ENCODE peak calls at places on chromosomes 7 and 10, in five cellular contexts. One of them, this sample, is unnamed.

GRCh38 chr7:33145174-33145573 is 15.8 kb downstream of the BBS9 start:
- DNase-seq in NCI-H524: no peak
- DNase-seq in T-helper 2 cell: no peak
- DNase-seq in HS-27A: no peak
- DNase-seq in activated CD4-positive, alpha-beta T cell treated with anti-CD3 and anti-CD28 coated beads, Interleukin-2, amount 10 ng/mL, durations not matched to agents 7 days and 5 days: no peak
- DNase-seq in this sample: no peak

GRCh38 chr10:132463333-132464255 is 66.6 kb downstream of the PWWP2B start:
- DNase-seq in NCI-H524: no peak
- DNase-seq in T-helper 2 cell: no peak
- DNase-seq in HS-27A: no peak
- DNase-seq in activated CD4-positive, alpha-beta T cell treated with anti-CD3 and anti-CD28 coated beads, Interleukin-2, amount 10 ng/mL, durations not matched to agents 7 days and 5 days: no peak
- DNase-seq in this sample: peak

GRCh38 chr10:78906734-78907385 is 161.9 kb upstream of the ZMIZ1 start:
- DNase-seq in NCI-H524: no peak
- DNase-seq in T-helper 2 cell: no peak
- DNase-seq in HS-27A: no peak
- DNase-seq in activated CD4-positive, alpha-beta T cell treated with anti-CD3 and anti-CD28 coated beads, Interleukin-2, amount 10 ng/mL, durations not matched to agents 7 days and 5 days: no peak
- DNase-seq in this sample: no peak

GRCh38 chr10:3023892-3024291 is 43.5 kb upstream of the PFKP start:
- DNase-seq in NCI-H524: no peak
- DNase-seq in T-helper 2 cell: no peak
- DNase-seq in HS-27A: no peak
- DNase-seq in activated CD4-positive, alpha-beta T cell treated with anti-CD3 and anti-CD28 coated beads, Interleukin-2, amount 10 ng/mL, durations not matched to agents 7 days and 5 days: no peak
- DNase-seq in this sample: no peak

GRCh38 chr7:150866932-150867564 is 14.7 kb downstream of the AOC1 start:
- DNase-seq in NCI-H524: no peak
- DNase-seq in T-helper 2 cell: no peak
- DNase-seq in HS-27A: no peak
- DNase-seq in activated CD4-positive, alpha-beta T cell treated with anti-CD3 and anti-CD28 coated beads, Interleukin-2, amount 10 ng/mL, durations not matched to agents 7 days and 5 days: no peak
- DNase-seq in this sample: no peak

GRCh38 chr10:14476641-14477407 is 146.1 kb upstream of the FRMD4A start:
- DNase-seq in NCI-H524: no peak
- DNase-seq in T-helper 2 cell: no peak
- DNase-seq in HS-27A: peak
- DNase-seq in activated CD4-positive, alpha-beta T cell treated with anti-CD3 and anti-CD28 coated beads, Interleukin-2, amount 10 ng/mL, durations not matched to agents 7 days and 5 days: no peak
- DNase-seq in this sample: peak

GRCh38 chr7:133941496-133941895 is 185.6 kb upstream of the LRGUK start:
- DNase-seq in NCI-H524: no peak
- DNase-seq in T-helper 2 cell: no peak
- DNase-seq in HS-27A: no peak
- DNase-seq in activated CD4-positive, alpha-beta T cell treated with anti-CD3 and anti-CD28 coated beads, Interleukin-2, amount 10 ng/mL, durations not matched to agents 7 days and 5 days: no peak
- DNase-seq in this sample: peak

GRCh38 chr7:4216016-4216415 is 466.1 kb upstream of the FOXK1 start:
- DNase-seq in NCI-H524: no peak
- DNase-seq in T-helper 2 cell: no peak
- DNase-seq in HS-27A: no peak
- DNase-seq in activated CD4-positive, alpha-beta T cell treated with anti-CD3 and anti-CD28 coated beads, Interleukin-2, amount 10 ng/mL, durations not matched to agents 7 days and 5 days: no peak
- DNase-seq in this sample: no peak

GRCh38 chr7:69663911-69664310 is 65.6 kb downstream of the AUTS2 start:
- DNase-seq in NCI-H524: peak
- DNase-seq in T-helper 2 cell: no peak
- DNase-seq in HS-27A: no peak
- DNase-seq in activated CD4-positive, alpha-beta T cell treated with anti-CD3 and anti-CD28 coated beads, Interleukin-2, amount 10 ng/mL, durations not matched to agents 7 days and 5 days: no peak
- DNase-seq in this sample: no peak

GRCh38 chr10:11654659-11655058 is 43.2 kb upstream of the USP6NL start:
- DNase-seq in NCI-H524: no peak
- DNase-seq in T-helper 2 cell: no peak
- DNase-seq in HS-27A: no peak
- DNase-seq in activated CD4-positive, alpha-beta T cell treated with anti-CD3 and anti-CD28 coated beads, Interleukin-2, amount 10 ng/mL, durations not matched to agents 7 days and 5 days: no peak
- DNase-seq in this sample: no peak

GRCh38 chr7:131015131-131015954 is 281.3 kb upstream of the KLF14 start:
- DNase-seq in NCI-H524: no peak
- DNase-seq in T-helper 2 cell: no peak
- DNase-seq in HS-27A: no peak
- DNase-seq in activated CD4-positive, alpha-beta T cell treated with anti-CD3 and anti-CD28 coated beads, Interleukin-2, amount 10 ng/mL, durations not matched to agents 7 days and 5 days: no peak
- DNase-seq in this sample: peak

GRCh38 chr10:62584216-62584615 is 210.0 kb downstream of the ZNF365 start:
- DNase-seq in NCI-H524: no peak
- DNase-seq in T-helper 2 cell: no peak
- DNase-seq in HS-27A: no peak
- DNase-seq in activated CD4-positive, alpha-beta T cell treated with anti-CD3 and anti-CD28 coated beads, Interleukin-2, amount 10 ng/mL, durations not matched to agents 7 days and 5 days: no peak
- DNase-seq in this sample: peak

GRCh38 chr10:111556666-111557065 is 479.8 kb downstream of the ADRA2A start:
- DNase-seq in NCI-H524: no peak
- DNase-seq in T-helper 2 cell: no peak
- DNase-seq in HS-27A: no peak
- DNase-seq in activated CD4-positive, alpha-beta T cell treated with anti-CD3 and anti-CD28 coated beads, Interleukin-2, amount 10 ng/mL, durations not matched to agents 7 days and 5 days: no peak
- DNase-seq in this sample: no peak

GRCh38 chr7:2870471-2870941 is 26.4 kb upstream of the GNA12 start:
- DNase-seq in NCI-H524: no peak
- DNase-seq in T-helper 2 cell: no peak
- DNase-seq in HS-27A: no peak
- DNase-seq in activated CD4-positive, alpha-beta T cell treated with anti-CD3 and anti-CD28 coated beads, Interleukin-2, amount 10 ng/mL, durations not matched to agents 7 days and 5 days: peak
- DNase-seq in this sample: no peak

GRCh38 chr7:2966466-2967078 is 77.1 kb downstream of the CARD11 start:
- DNase-seq in NCI-H524: no peak
- DNase-seq in T-helper 2 cell: no peak
- DNase-seq in HS-27A: no peak
- DNase-seq in activated CD4-positive, alpha-beta T cell treated with anti-CD3 and anti-CD28 coated beads, Interleukin-2, amount 10 ng/mL, durations not matched to agents 7 days and 5 days: no peak
- DNase-seq in this sample: no peak